ENCODE peak calls at places on chromosomes 7 and 10, in seven cellular contexts. E is HCT116, B is hepatocyte, R is SK-N-SH, A is GM23338, N is GM23248, W is MM.1S. F is an unnamed sample. For H3K4me1 and H3K79me2, the result is how much of the 10 kb centered on the place peaks cover.

GRCh38 chr10:30691601-30692015 is 62.1 kb upstream of the LYZL2 start:
- DNase-seq in W (no peak), N (peak), R (no peak), A (no peak), E (no peak), B (no peak), F (no peak)

GRCh38 chr7:2269468-2270460 is 27.7 kb downstream of the NUDT1 start:
- DNase-seq in R (peak), A (no peak), B (no peak), W (no peak), E (no peak), N (peak), F (no peak)

GRCh38 chr10:101774589-101775272 is 1.2 kb downstream of the FGF8 start:
- DNase-seq in B (no peak), N (peak), R (peak), A (peak), E (no peak), W (no peak), F (no peak)

GRCh38 chr10:43214071-43214955 is 52.6 kb downstream of the RASGEF1A start:
- DNase-seq in B (no peak), A (no peak), W (no peak), R (no peak), E (no peak), N (peak), F (no peak)

GRCh38 chr7:149790146-149790548 is 16.8 kb upstream of the ZNF467 start:
- DNase-seq in W (no peak), N (peak), A (peak), B (peak), R (peak), E (no peak), F (no peak)

GRCh38 chr7:159031135-159031701 is 113.4 kb downstream of the VIPR2 start:
- DNase-seq in B (no peak), A (peak), W (no peak), E (no peak), N (no peak), R (no peak), F (no peak)

GRCh38 chr10:98790817-98791216 is 344.1 kb upstream of the HPS1 start:
- DNase-seq in N (peak), B (peak), A (peak), W (peak), E (peak), R (peak), F (peak)

GRCh38 chr10:98244586-98244985 is 23.4 kb downstream of the LOXL4 start:
- DNase-seq in E (no peak), A (no peak), N (no peak), W (no peak), B (no peak), R (no peak), F (no peak)

GRCh38 chr10:72935358-72935757 is 19.2 kb downstream of the PLA2G12B start:
- DNase-seq in B (no peak), N (peak), W (no peak), E (peak), R (no peak), A (no peak), F (no peak)

GRCh38 chr7:111232249-111233084 is 141.5 kb downstream of the LRRN3 start:
- DNase-seq in W (no peak), E (peak), R (no peak), B (no peak), A (no peak), N (peak), F (no peak)

GRCh38 chr7:134654104-134654775 is 7.6 kb downstream of the BPGM start:
- DNase-seq in W (no peak), B (no peak), A (no peak), R (no peak), E (no peak), N (peak), F (no peak)

GRCh38 chr10:90413196-90413595 is 444.6 kb downstream of the HTR7 start:
- DNase-seq in A (no peak), N (peak), W (no peak), B (no peak), R (no peak), E (no peak), F (no peak)

GRCh38 chr10:84574101-84574500 is 245.7 kb downstream of the CCSER2 start:
- DNase-seq in E (no peak), R (no peak), A (peak), N (peak), B (no peak), W (no peak), F (no peak)

GRCh38 chr10:125265579-125265955 is 105.2 kb upstream of the CTBP2 start:
- DNase-seq in E (no peak), R (peak), N (peak), B (no peak), W (no peak), A (no peak), F (no peak)

GRCh38 chr7:29490094-29490607 is 73.5 kb upstream of the PRR15 start:
- DNase-seq in A (no peak), W (no peak), E (no peak), B (no peak), N (no peak), R (no peak), F (no peak)

GRCh38 chr10:110780704-110781103 is 91.0 kb upstream of the PDCD4 start:
- DNase-seq in A (no peak), N (no peak), B (no peak), R (no peak), W (no peak), E (no peak), F (no peak)

GRCh38 chr10:49761789-49762565 is at the start of gene OGDHL:
- DNase-seq in A (peak), E (peak), N (peak), B (peak), R (peak), W (peak), F (peak)

GRCh38 chr10:129774736-129775401 is 189.2 kb downstream of the EBF3 start:
- DNase-seq in R (no peak), B (no peak), E (no peak), N (no peak), W (no peak), A (no peak), F (no peak)

GRCh38 chr10:62011558-62011957 is 110.1 kb downstream of the ARID5B start:
- DNase-seq in A (no peak), N (no peak), B (no peak), E (no peak), W (no peak), R (no peak), F (no peak)

GRCh38 chr7:45033261-45033930 is 33.4 kb downstream of the CCM2 start:
- DNase-seq in E (no peak), B (no peak), A (no peak), R (peak), W (no peak), N (peak), F (no peak)

GRCh38 chr7:157604661-157605381 is 268.0 kb downstream of the DNAJB6 start:
- DNase-seq in R (no peak), N (no peak), E (no peak), W (no peak), A (no peak), B (no peak), F (no peak)

GRCh38 chr7:79405368-79405767 is 48.1 kb downstream of the MAGI2 start:
- DNase-seq in A (no peak), N (no peak), R (no peak), B (no peak), W (no peak), E (no peak), F (no peak)

GRCh38 chr7:134832367-134832766 is 52.9 kb downstream of the CALD1 start:
- DNase-seq in N (no peak), R (no peak), B (no peak), W (no peak), E (no peak), A (no peak), F (no peak)

GRCh38 chr7:35988818-35989217 is 164.2 kb upstream of the EEPD1 start:
- DNase-seq in B (peak), A (no peak), E (no peak), W (no peak), N (no peak), R (no peak), F (no peak)

GRCh38 chr10:97891497-97892167 is 42.0 kb downstream of the GOLGA7B start:
- DNase-seq in E (no peak), R (no peak), B (peak), W (no peak), A (no peak), N (no peak), F (no peak)

GRCh38 chr10:132397036-132397541 is at the start of gene PWWP2B:
- DNase-seq in E (no peak), N (peak), A (no peak), R (peak), W (peak), B (peak), F (peak)

GRCh38 chr7:47669178-47669878 is 87.4 kb upstream of the TNS3 start:
- DNase-seq in N (peak), E (no peak), W (peak), R (no peak), A (no peak), B (peak), F (peak)

GRCh38 chr7:135095450-135095849 is 52.4 kb upstream of the TMEM140 start:
- DNase-seq in A (no peak), R (no peak), E (no peak), W (no peak), N (no peak), B (no peak), F (no peak)

GRCh38 chr7:1056785-1057410 is 12.6 kb downstream of the GPR146 start:
- DNase-seq in R (no peak), E (no peak), W (no peak), B (no peak), A (no peak), N (no peak), F (no peak)

GRCh38 chr10:32961892-32962369 is 3.9 kb upstream of the ITGB1 start:
- DNase-seq in B (peak), E (peak), A (peak), N (peak), W (no peak), R (no peak), F (peak)

GRCh38 chr7:100673942-100674431 is 447 bp downstream of the GNB2 start:
- DNase-seq in A (no peak), N (peak), W (no peak), B (peak), R (peak), E (no peak), F (peak)

GRCh38 chr10:132904169-132904813 is 38.1 kb downstream of the CFAP46 start:
- DNase-seq in N (peak), R (peak), W (peak), A (peak), B (peak), E (peak), F (peak)

GRCh38 chr10:72261323-72262018 is 12.3 kb upstream of the DDIT4 start:
- DNase-seq in N (no peak), E (no peak), B (peak), W (peak), R (peak), A (no peak), F (peak)

GRCh38 chr10:128701837-128702236 is 575.6 kb upstream of the MKI67 start:
- DNase-seq in A (no peak), E (no peak), W (no peak), B (no peak), R (no peak), N (no peak), F (no peak)

GRCh38 chr10:132526676-132527075 is 10.9 kb upstream of the INPP5A start:
- DNase-seq in E (no peak), W (no peak), A (no peak), B (no peak), R (no peak), N (peak), F (no peak)

GRCh38 chr10:88754272-88754671 is 5.5 kb upstream of the LIPN start:
- DNase-seq in A (no peak), B (no peak), E (no peak), W (no peak), R (peak), N (peak), F (no peak)

GRCh38 chr10:1069680-1070079 is 13.5 kb downstream of the WDR37 start:
- DNase-seq in B (no peak), E (no peak), R (no peak), A (no peak), N (no peak), W (no peak), F (no peak)

GRCh38 chr7:101237206-101238067 is at the start of gene CLDN15:
- DNase-seq in W (no peak), E (no peak), B (peak), R (peak), A (no peak), N (peak), F (no peak)

GRCh38 chr7:139698278-139698677 is 79.5 kb downstream of the HIPK2 start:
- DNase-seq in R (no peak), E (no peak), N (no peak), B (no peak), W (no peak), A (no peak), F (no peak)
- H3K4me1 ChIP-seq in R (under half), E (under half), N (under half), B (under half), W (under half), A (under half), F (under half)

GRCh38 chr7:105677803-105678583 is 96.7 kb upstream of the EFCAB10 start:
- DNase-seq in E (no peak), A (no peak), N (peak), W (no peak), R (no peak), B (no peak), F (peak)
- TF ChIP-seq EZH2phosphoT487 in E (no peak), A (no peak), N (no peak), W (no peak), R (no peak), B (no peak), F (no peak)

GRCh38 chr10:5892007-5892406 is 2.0 kb downstream of the FBH1 start:
- DNase-seq in R (no peak), A (no peak), E (no peak), N (peak), B (no peak), W (no peak), F (no peak)

GRCh38 chr10:5889624-5890518 is at the start of the genes ANKRD16 and FBH1:
- DNase-seq in A (peak), W (peak), B (peak), E (peak), R (peak), N (peak), F (peak)

GRCh38 chr10:5888843-5889623 is 660 bp downstream of the ANKRD16 start:
- DNase-seq in E (no peak), A (peak), R (peak), W (peak), B (peak), N (peak), F (peak)

GRCh38 chr10:5890519-5890878 is 456 bp downstream of the FBH1 start:
- DNase-seq in W (peak), B (peak), R (peak), E (no peak), A (peak), N (peak), F (peak)

DNA sequence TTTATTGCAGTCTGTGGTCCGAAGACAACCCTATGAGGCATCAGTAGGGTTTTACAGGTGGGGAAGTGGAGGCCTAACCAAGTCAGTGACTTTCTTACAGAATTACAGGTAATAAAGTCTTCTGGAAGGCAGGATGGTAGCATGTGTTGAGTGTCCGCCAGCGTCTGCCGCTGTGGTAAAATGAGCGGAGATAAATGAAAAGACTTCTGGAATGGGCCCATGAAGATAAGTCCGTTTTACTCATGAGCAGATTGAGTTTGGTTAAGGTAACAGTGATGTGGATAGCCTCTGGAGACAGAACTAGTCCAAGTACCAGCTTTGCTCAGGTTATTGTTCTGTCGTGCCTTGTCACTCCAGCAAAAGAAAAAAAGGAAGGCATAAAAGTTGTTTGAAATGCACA is 966 bp downstream of the FBH1 start:
- DNase-seq in R (no peak), W (no peak), B (no peak), A (no peak), E (no peak), N (no peak), F (no peak)
- H3K79me2 ChIP-seq in R (half or more), W (half or more), B (half or more), A (half or more), E (half or more), N (half or more), F (under half)

GRCh38 chr7:91093181-91093580 is 171.1 kb upstream of the FZD1 start:
- DNase-seq in N (no peak), A (no peak), B (no peak), E (no peak), W (no peak), R (no peak), F (no peak)
- H3K4me1 ChIP-seq in N (under half), A (under half), B (under half), E (under half), W (under half), R (under half), F (under half)

DNA sequence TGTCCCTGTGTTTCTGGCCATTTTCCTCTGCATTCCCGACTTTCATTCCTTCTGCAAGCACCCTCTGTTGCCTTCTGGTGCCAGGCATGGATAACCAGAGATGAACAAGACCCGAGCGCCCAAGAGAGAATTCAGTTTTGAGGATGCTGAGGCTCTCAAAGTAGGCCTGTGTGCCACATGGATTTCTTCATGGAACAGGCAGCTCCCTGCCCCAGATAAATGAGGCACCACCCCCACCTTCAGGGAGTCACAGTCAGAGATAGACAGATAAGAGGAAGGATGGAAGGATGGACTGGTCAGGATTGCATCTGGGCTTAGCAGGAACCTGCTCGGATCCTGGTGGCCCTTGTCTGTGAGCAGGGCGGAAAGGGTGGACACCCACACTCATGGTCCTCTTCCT is 49.4 kb downstream of the ADCYAP1R1 start:
- DNase-seq in W (no peak), N (no peak), R (peak), B (no peak), A (no peak), E (no peak), F (no peak)
- TF ChIP-seq EZH2phosphoT487 in W (no peak), N (no peak), R (no peak), B (no peak), A (no peak), E (no peak), F (no peak)

DNA sequence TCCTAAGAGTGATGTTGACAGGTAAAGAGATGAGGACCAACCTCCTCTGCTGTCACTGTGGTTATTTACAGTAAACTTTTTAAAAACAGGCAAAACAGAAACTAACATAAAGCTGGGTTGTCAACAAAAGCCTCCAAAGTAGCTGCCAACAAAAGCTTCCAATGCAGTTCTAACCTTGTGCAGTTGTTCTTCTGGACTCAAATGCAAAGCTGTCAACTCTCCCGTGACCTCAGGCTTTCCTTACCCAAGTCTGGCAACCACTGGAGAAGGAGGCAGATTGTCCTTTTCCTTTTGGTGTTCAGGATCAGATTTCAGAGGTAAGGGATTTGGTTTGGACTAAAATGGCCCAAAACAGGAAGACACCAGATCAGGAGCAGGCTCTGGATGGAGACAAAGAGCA is 63.1 kb downstream of the DLG5 start:
- DNase-seq in E (no peak), A (no peak), N (no peak), W (no peak), R (no peak), B (no peak), F (no peak)
- H3K79me2 ChIP-seq in E (under half), A (under half), N (under half), W (under half), R (under half), B (half or more), F (under half)

GRCh38 chr10:93384006-93384405 is 98.1 kb downstream of the MYOF start:
- DNase-seq in N (no peak), B (no peak), E (peak), A (no peak), W (no peak), R (no peak), F (no peak)
- H3K4me1 ChIP-seq in N (half or more), B (under half), E (half or more), A (under half), W (under half), R (under half), F (under half)